ENCODE peak calls at places on chromosome 18, in eight cellular contexts. T, H, M, R, J, P, D and A are unnamed samples. For H3K4me1, the result is how much of the 10 kb centered on the place peaks cover.

GRCh38 chr18:23683671-23684070 is 5.6 kb upstream of the LAMA3 start:
- DNase-seq in R (peak), J (no peak), P (no peak), H (no peak), T (no peak), D (no peak), M (no peak), A (no peak)

GRCh38 chr18:48858676-48859075 is 92.1 kb downstream of the SMAD7 start:
- DNase-seq in H (no peak), T (no peak), M (no peak), R (no peak), P (no peak), J (no peak), D (no peak), A (no peak)

GRCh38 chr18:79911009-79911870 is 40.2 kb downstream of the SLC66A2 start:
- DNase-seq in H (no peak), J (peak), R (no peak), T (no peak), M (no peak), D (no peak), P (no peak), A (no peak)

GRCh38 chr18:68428026-68428425 is 286.9 kb downstream of the TMX3 start:
- DNase-seq in H (no peak), J (no peak), P (no peak), M (peak), R (no peak), D (no peak), T (peak), A (no peak)

GRCh38 chr18:48975221-48975816 is 24.6 kb upstream of the SMAD7 start:
- DNase-seq in D (no peak), R (no peak), T (no peak), H (no peak), M (no peak), P (no peak), J (no peak), A (peak)

GRCh38 chr18:72128649-72129048 is 415.5 kb downstream of the CBLN2 start:
- DNase-seq in T (no peak), P (no peak), R (no peak), D (no peak), M (no peak), H (no peak), J (no peak), A (no peak)

GRCh38 chr18:12886498-12887126 is 2.6 kb upstream of the PTPN2 start:
- DNase-seq in M (peak), R (no peak), P (no peak), D (no peak), H (no peak), J (no peak), T (no peak), A (no peak)

GRCh38 chr18:23881778-23882177 is 132.8 kb upstream of the TTC39C start:
- DNase-seq in D (no peak), J (no peak), M (peak), T (no peak), H (no peak), R (no peak), P (no peak), A (no peak)

GRCh38 chr18:49500136-49500921 is 13.3 kb upstream of the C18orf32 start:
- DNase-seq in R (no peak), H (no peak), P (no peak), M (no peak), T (no peak), D (no peak), J (no peak), A (no peak)

GRCh38 chr18:13629841-13630747 is 96.3 kb downstream of the FAM210A start:
- DNase-seq in J (peak), T (no peak), H (peak), R (no peak), M (peak), P (no peak), D (peak), A (no peak)

GRCh38 chr18:43952398-43952797 is 675.1 kb upstream of the SYT4 start:
- DNase-seq in J (no peak), P (no peak), M (no peak), R (no peak), T (no peak), H (no peak), D (no peak), A (no peak)

DNA sequence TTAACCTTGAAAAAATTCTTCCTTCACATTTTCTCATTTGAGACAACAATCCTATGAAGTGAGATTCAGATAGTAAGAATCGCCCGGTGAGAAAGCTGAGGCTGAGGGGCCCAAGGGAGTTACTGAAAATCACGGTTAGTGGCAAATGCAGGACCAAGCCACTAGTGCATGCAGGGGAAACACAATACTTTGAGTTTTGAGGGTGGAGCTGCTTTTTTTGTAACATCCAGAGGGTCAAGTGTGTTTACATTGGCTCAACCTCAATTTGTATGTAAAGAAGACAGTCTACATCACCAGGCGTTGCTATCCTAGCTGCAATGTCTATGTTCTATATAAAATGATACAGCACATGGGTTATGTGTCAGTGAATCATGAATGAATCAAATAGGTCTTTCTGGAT is 29.1 kb upstream of the LMAN1 start:
- DNase-seq in R (no peak), H (no peak), M (no peak), P (no peak), J (no peak), T (no peak), D (no peak), A (no peak)
- TF ChIP-seq CTCF in R (no peak), H (no peak), M (no peak), P (no peak), J (no peak), T (no peak), D (no peak), A (no peak)

DNA sequence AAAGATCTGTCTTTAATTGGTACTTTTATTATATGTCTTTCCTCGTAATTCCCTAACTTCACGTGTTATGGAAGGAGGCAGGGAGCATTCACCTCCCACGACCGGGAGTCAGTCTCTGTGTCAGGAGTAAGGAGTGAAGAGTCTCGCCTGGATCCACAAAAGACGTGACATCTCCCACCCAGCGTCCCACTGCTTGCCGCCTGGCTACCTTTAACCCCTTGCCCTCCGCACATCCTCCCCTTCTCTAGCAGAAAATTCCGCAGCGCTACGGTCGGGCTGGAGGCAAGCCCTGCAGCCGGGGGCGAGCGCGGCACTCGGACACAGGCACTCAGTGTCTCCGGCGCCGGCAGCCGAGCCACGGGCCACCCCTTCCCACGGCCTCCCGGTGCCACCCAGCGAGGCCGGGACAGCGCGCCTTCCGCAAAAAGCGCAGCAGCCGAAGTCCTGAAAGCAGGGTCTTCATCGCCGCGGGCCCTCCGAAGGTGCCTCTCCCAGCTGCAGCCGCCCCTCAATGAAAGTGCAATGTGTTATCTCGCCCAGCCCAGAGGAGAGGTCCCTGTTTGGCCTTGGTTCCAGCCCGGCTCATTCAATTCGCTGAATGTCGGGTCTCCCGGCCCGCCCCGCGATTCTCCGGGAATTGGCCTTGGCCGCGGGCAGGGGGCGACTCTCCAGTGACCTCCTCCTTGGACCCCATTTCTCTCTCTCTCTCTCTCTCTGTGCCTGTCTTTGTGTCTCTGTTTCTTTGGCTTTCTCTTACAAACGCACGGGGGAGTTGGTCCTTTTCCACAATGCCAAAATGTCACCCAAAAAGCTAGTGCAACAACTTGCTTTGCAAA is 1.2 kb downstream of the DLGAP1 start:
- DNase-seq in P (no peak), R (no peak), H (no peak), M (no peak), J (no peak), T (no peak), D (no peak), A (no peak)
- H3K4me3 ChIP-seq in P (no peak), R (peak), H (peak), M (no peak), J (peak), T (no peak), D (peak), A (peak)

GRCh38 chr18:62588217-62588616 is 65.4 kb downstream of the ZCCHC2 start:
- DNase-seq in T (no peak), M (no peak), P (no peak), J (no peak), H (no peak), R (no peak), D (no peak), A (no peak)
- H3K4me1 ChIP-seq in T (under half), M (under half), P (under half), J (under half), H (under half), R (under half), D (under half), A (under half)

GRCh38 chr18:25099838-25100393 is 252.1 kb downstream of the ZNF521 start:
- DNase-seq in H (no peak), D (no peak), T (no peak), J (no peak), M (no peak), P (no peak), R (no peak), A (no peak)
- TF ChIP-seq CTCF in H (no peak), D (no peak), T (no peak), J (no peak), M (no peak), P (no peak), R (no peak), A (no peak)

GRCh38 chr18:6793986-6794385 is 64.5 kb downstream of the ARHGAP28 start:
- DNase-seq in M (no peak), H (no peak), T (no peak), P (no peak), R (no peak), D (no peak), J (no peak), A (no peak)

GRCh38 chr18:6798896-6799295 is 69.4 kb downstream of the ARHGAP28 start:
- DNase-seq in P (no peak), R (no peak), J (no peak), M (no peak), T (no peak), D (no peak), H (no peak), A (no peak)

GRCh38 chr18:6795307-6795706 is 65.8 kb downstream of the ARHGAP28 start:
- DNase-seq in D (no peak), P (no peak), M (no peak), T (no peak), H (no peak), J (no peak), R (no peak), A (no peak)
- H3K4me3 ChIP-seq in D (no peak), P (no peak), M (no peak), T (no peak), H (no peak), J (no peak), R (no peak), A (no peak)

GRCh38 chr18:55522011-55522410 is 66.0 kb downstream of the TCF4 start:
- DNase-seq in D (no peak), J (no peak), M (no peak), T (no peak), H (no peak), P (no peak), R (no peak), A (no peak)

GRCh38 chr18:55515946-55516710 is 71.9 kb downstream of the TCF4 start:
- DNase-seq in J (no peak), M (no peak), T (no peak), D (no peak), P (no peak), H (no peak), R (no peak), A (no peak)

GRCh38 chr18:55515204-55515603 is 72.8 kb downstream of the TCF4 start:
- DNase-seq in J (no peak), R (no peak), D (no peak), P (no peak), T (no peak), H (no peak), M (no peak), A (no peak)

GRCh38 chr18:55513199-55513598 is 74.8 kb downstream of the TCF4 start:
- DNase-seq in T (no peak), P (no peak), M (no peak), H (no peak), R (no peak), J (no peak), D (no peak), A (no peak)

GRCh38 chr18:55517055-55517454 is 70.9 kb downstream of the TCF4 start:
- DNase-seq in H (no peak), T (no peak), D (no peak), J (no peak), P (no peak), M (no peak), R (no peak), A (no peak)
- H3K4me1 ChIP-seq in H (under half), T (under half), D (under half), J (under half), P (under half), M (under half), R (under half), A (under half)